ENCODE peak calls at places on chromosomes 2 and 18, in nine cellular contexts. J is amygdala; H is HCT116; G is HFFc6; R is AG09319; V is osteocyte; S is NCI-H1048; B is activated CD4-positive, alpha-beta T cell treated with anti-CD3 and anti-CD28 coated beads, Interleukin-2, amount 50 U/mL, for 1 hour; Y is Daoy. Z is an unnamed sample.

GRCh38 chr2:222424729-222425671 is 657 bp downstream of the SGPP2 start:
- DNase-seq in J (no peak), H (no peak), G (no peak), R (no peak), V (no peak), S (no peak), B (peak), Y (no peak), Z (no peak)

GRCh38 chr2:24382363-24383021 is 22.2 kb upstream of the ITSN2 start:
- DNase-seq in J (no peak), H (peak), G (peak), R (peak), V (no peak), S (peak), B (peak), Y (peak), Z (peak)

GRCh38 chr2:207711750-207712487 is 479 bp downstream of the CCNYL1 start:
- DNase-seq in J (no peak), H (no peak), G (peak), R (no peak), V (peak), S (no peak), B (peak), Y (peak), Z (no peak)

GRCh38 chr2:669323-669722 is 7.9 kb downstream of the TMEM18 start:
- DNase-seq in J (no peak), H (no peak), G (peak), R (no peak), V (no peak), S (no peak), B (no peak), Y (peak), Z (no peak)

GRCh38 chr2:150486539-150487484 is 655 bp downstream of the RND3 start:
- DNase-seq in J (no peak), H (no peak), G (peak), R (no peak), V (no peak), S (peak), B (no peak), Y (peak), Z (peak)

GRCh38 chr18:28594034-28594433 is 417.1 kb upstream of the CDH2 start:
- DNase-seq in J (no peak), H (peak), G (peak), R (no peak), V (no peak), S (no peak), B (no peak), Y (peak), Z (no peak)

GRCh38 chr18:51211552-51211951 is 14.1 kb upstream of the MEX3C start:
- DNase-seq in J (no peak), H (no peak), G (peak), R (no peak), V (no peak), S (no peak), B (no peak), Y (peak), Z (no peak)

GRCh38 chr2:136057023-136057801 is 60.7 kb downstream of the CXCR4 start:
- DNase-seq in J (no peak), H (no peak), G (no peak), R (no peak), V (no peak), S (no peak), B (no peak), Y (no peak), Z (no peak)

GRCh38 chr2:216648105-216648504 is 14.9 kb downstream of the IGFBP2 start:
- DNase-seq in J (no peak), H (no peak), G (peak), R (no peak), V (no peak), S (no peak), B (no peak), Y (no peak), Z (no peak)

GRCh38 chr2:20674974-20675679 is 8.2 kb downstream of the GDF7 start:
- DNase-seq in J (no peak), H (no peak), G (peak), R (no peak), V (no peak), S (no peak), B (no peak), Y (peak), Z (no peak)

GRCh38 chr2:1648241-1649102 is 95.8 kb downstream of the PXDN start:
- DNase-seq in J (no peak), H (no peak), G (no peak), R (no peak), V (no peak), S (no peak), B (no peak), Y (no peak), Z (no peak)

GRCh38 chr2:214006601-214007000 is 404.3 kb upstream of the VWC2L start:
- DNase-seq in J (no peak), H (no peak), G (no peak), R (no peak), V (no peak), S (no peak), B (no peak), Y (no peak), Z (no peak)

GRCh38 chr2:209864716-209865295 is 93.2 kb downstream of the UNC80 start:
- DNase-seq in J (no peak), H (no peak), G (no peak), R (no peak), V (no peak), S (no peak), B (no peak), Y (no peak), Z (no peak)

GRCh38 chr18:13513015-13513414 is 213.3 kb downstream of the FAM210A start:
- DNase-seq in J (no peak), H (no peak), G (no peak), R (no peak), V (peak), S (no peak), B (no peak), Y (no peak), Z (no peak)

GRCh38 chr18:27004056-27004829 is 138.7 kb upstream of the AQP4 start:
- DNase-seq in J (peak), H (peak), G (no peak), R (no peak), V (no peak), S (no peak), B (no peak), Y (no peak), Z (peak)

GRCh38 chr2:203871371-203871983 is 3.9 kb downstream of the CTLA4 start:
- DNase-seq in J (no peak), H (no peak), G (no peak), R (no peak), V (no peak), S (no peak), B (no peak), Y (no peak), Z (no peak)

GRCh38 chr2:174016447-174016846 is 51.3 kb upstream of the SP3 start:
- DNase-seq in J (no peak), H (no peak), G (no peak), R (no peak), V (no peak), S (no peak), B (no peak), Y (no peak), Z (no peak)

GRCh38 chr2:46480562-46480961 is 1.2 kb downstream of the TMEM247 start:
- DNase-seq in J (no peak), H (no peak), G (no peak), R (no peak), V (no peak), S (no peak), B (no peak), Y (no peak), Z (no peak)

GRCh38 chr2:70967189-70967588 is 11.2 kb upstream of the ANKRD53 start:
- DNase-seq in J (no peak), H (no peak), G (no peak), R (no peak), V (peak), S (no peak), B (no peak), Y (no peak), Z (no peak)